ENCODE peak calls at places on chromosome 17, in four cellular contexts. G is K562, P is A549, O is HL-60. H is an unnamed sample.

GRCh38 chr17:77593081-77593480 is 365.4 kb upstream of the TNRC6C start:
- DNase-seq in P (no peak), G (no peak), O (no peak), H (no peak)

GRCh38 chr17:50060951-50061712 is 5.2 kb downstream of the ITGA3 start:
- DNase-seq in O (no peak), P (peak), G (no peak), H (no peak)

GRCh38 chr17:76248013-76248782 is 7.9 kb upstream of the RNF157 start:
- DNase-seq in G (no peak), P (no peak), O (no peak), H (no peak)

GRCh38 chr17:78258323-78259229 is 27.1 kb downstream of the TMEM235 start:
- DNase-seq in P (no peak), G (peak), O (peak), H (no peak)

GRCh38 chr17:10762037-10762436 is 32.2 kb upstream of the TMEM220 start:
- DNase-seq in P (no peak), O (no peak), G (no peak), H (no peak)

GRCh38 chr17:17815436-17816200 is 21.2 kb downstream of the SREBF1 start:
- DNase-seq in O (no peak), P (peak), G (no peak), H (no peak)

GRCh38 chr17:1965556-1966273 is 59.4 kb downstream of the RTN4RL1 start:
- DNase-seq in O (no peak), G (no peak), P (no peak), H (no peak)

GRCh38 chr17:80882323-80882722 is 109.3 kb upstream of the CHMP6 start:
- DNase-seq in G (no peak), P (no peak), O (no peak), H (no peak)

GRCh38 chr17:62704381-62704971 is 77.0 kb downstream of the MRC2 start:
- DNase-seq in P (peak), G (peak), O (no peak), H (no peak)

GRCh38 chr17:622356-622755 is 92.3 kb downstream of the VPS53 start:
- DNase-seq in O (no peak), G (no peak), P (peak), H (no peak)

GRCh38 chr17:35790826-35791225 is 4.6 kb downstream of the MMP28 start:
- DNase-seq in P (no peak), O (no peak), G (no peak), H (no peak)

GRCh38 chr17:78142113-78142861 is 3.9 kb upstream of the C17orf99 start:
- DNase-seq in P (peak), G (peak), O (no peak), H (no peak)

GRCh38 chr17:143785-144281 is 6.5 kb downstream of the SCGB1C2 start:
- DNase-seq in O (peak), P (peak), G (peak), H (peak)

GRCh38 chr17:81295678-81296381 is 723 bp upstream of the SLC38A10 start:
- DNase-seq in G (no peak), O (peak), P (peak), H (no peak)

GRCh38 chr17:17182601-17183136 is 23.5 kb downstream of the PLD6 start:
- DNase-seq in P (no peak), G (no peak), O (no peak), H (no peak)

GRCh38 chr17:80265205-80266068 is 4.8 kb downstream of the RNF213 start:
- DNase-seq in O (no peak), P (no peak), G (no peak), H (no peak)

GRCh38 chr17:79126139-79126538 is 51.5 kb downstream of the ENGASE start:
- DNase-seq in G (peak), O (no peak), P (no peak), H (no peak)

GRCh38 chr17:36463916-36464764 is 22.3 kb upstream of the ZNHIT3 start:
- DNase-seq in O (peak), P (peak), G (peak), H (no peak)

GRCh38 chr17:19664136-19664820 is 15.7 kb downstream of the ALDH3A2 start:
- DNase-seq in G (no peak), P (no peak), O (no peak), H (no peak)

GRCh38 chr17:78144146-78144719 is 2.0 kb upstream of the C17orf99 start:
- DNase-seq in P (peak), O (peak), G (peak), H (no peak)

GRCh38 chr17:49512296-49513043 is 17.4 kb downstream of the NGFR start:
- DNase-seq in O (no peak), G (no peak), P (no peak), H (no peak)

GRCh38 chr17:49951362-49952080 is 17.5 kb upstream of the DLX4 start:
- DNase-seq in G (no peak), P (no peak), O (no peak), H (no peak)

GRCh38 chr17:41329279-41329925 is 13.9 kb upstream of the KRTAP17-1 start:
- DNase-seq in P (peak), G (peak), O (peak), H (no peak)

GRCh38 chr17:9635340-9635739 is 10.0 kb upstream of the USP43 start:
- DNase-seq in O (no peak), P (no peak), G (no peak), H (no peak)

GRCh38 chr17:4040784-4041183 is 76.5 kb upstream of the ATP2A3 start:
- DNase-seq in G (no peak), P (no peak), O (no peak), H (no peak)
- TF ChIP-seq REST in G (no peak), P (no peak), O (no peak), H (no peak)

DNA sequence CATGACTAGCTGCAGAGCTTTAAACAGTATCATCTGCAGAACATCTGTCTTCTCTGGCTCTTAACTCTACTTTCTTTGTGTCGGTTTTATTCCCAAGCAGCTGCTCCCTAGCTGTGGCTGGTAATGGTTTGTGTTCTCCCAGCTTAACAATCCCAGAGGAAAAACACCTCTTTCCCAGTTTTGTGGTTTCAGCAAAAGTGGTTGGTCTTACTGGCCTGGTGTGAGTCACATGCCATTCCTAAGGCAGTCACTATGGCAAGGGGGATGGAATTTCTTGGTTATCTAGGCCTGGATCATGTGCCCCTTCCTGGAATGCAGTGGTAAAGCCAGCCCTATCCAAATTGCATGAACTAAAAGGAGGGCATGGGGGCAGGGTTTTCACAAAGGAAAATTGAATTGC is 27.4 kb downstream of the OMG start:
- DNase-seq in O (no peak), P (peak), G (no peak), H (peak)
- TF ChIP-seq REST in O (no peak), P (no peak), G (no peak), H (no peak)

GRCh38 chr17:58991718-58992331 is 114.9 kb downstream of the TRIM37 start:
- DNase-seq in P (peak), O (no peak), G (no peak), H (no peak)
- TF ChIP-seq REST in P (no peak), O (no peak), G (no peak), H (no peak)

GRCh38 chr17:43952351-43952723 is 1.4 kb downstream of the PYY start:
- DNase-seq in G (peak), P (no peak), O (no peak), H (no peak)

GRCh38 chr17:43950554-43950953 is 3.2 kb downstream of the PYY start:
- DNase-seq in O (no peak), G (no peak), P (no peak), H (no peak)

GRCh38 chr17:43953746-43954145 is at the start of gene PYY:
- DNase-seq in P (no peak), O (no peak), G (no peak), H (no peak)

GRCh38 chr17:43951750-43952149 is 2.0 kb downstream of the PYY start:
- DNase-seq in O (no peak), P (no peak), G (no peak), H (no peak)

GRCh38 chr17:43952724-43953666 is 745 bp downstream of the PYY start:
- DNase-seq in O (no peak), G (peak), P (no peak), H (no peak)
- TF ChIP-seq REST in O (no peak), G (no peak), P (no peak), H (no peak)

DNA sequence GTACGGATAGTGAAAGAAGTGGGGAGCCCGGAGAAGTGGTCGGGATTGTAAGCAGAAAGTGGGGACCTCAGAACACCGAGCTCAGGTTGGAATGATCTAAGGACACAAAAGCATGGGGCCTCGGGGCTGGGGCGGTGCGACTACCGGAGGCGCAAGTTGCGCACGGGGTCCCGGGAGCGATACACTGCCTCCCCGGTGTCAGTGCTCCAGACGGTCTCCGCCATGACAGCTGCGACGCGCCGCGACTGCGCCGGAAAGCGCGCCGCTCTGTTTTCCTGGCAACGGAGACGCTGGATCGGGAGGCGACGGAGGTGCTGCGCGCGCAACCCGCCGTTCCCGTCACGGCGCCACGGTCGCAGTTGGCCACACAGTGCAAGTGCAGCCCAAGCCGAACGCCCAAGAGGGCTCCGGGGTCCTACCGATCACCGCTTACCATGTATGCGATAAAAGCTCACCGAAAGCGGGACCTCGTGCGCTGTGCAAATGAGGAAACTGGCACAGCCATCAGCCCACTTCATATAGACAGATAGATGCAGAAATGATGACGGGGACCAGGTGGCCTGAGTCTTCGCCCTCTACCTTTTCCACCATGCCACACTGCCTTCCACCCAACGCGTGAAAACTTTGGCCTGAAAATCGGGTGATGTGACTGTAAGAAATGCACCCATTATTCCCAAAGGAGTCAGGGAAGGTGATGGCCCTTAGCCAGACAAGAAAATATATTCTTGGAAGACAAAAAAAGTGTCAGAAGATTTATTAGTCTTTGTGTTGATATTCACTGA is at the start of gene MKS1:
- DNase-seq in P (peak), O (peak), G (peak), H (peak)
- TF ChIP-seq REST in P (no peak), O (peak), G (no peak), H (no peak)

GRCh38 chr17:82813299-82814051 is 26.3 kb downstream of the ZNF750 start:
- DNase-seq in O (no peak), P (no peak), G (no peak), H (no peak)

GRCh38 chr17:82808921-82809905 is 30.6 kb downstream of the ZNF750 start:
- DNase-seq in P (no peak), O (no peak), G (no peak), H (no peak)

GRCh38 chr17:82812601-82813000 is 27.2 kb downstream of the ZNF750 start:
- DNase-seq in O (no peak), G (no peak), P (no peak), H (no peak)

GRCh38 chr17:82812058-82812457 is 27.8 kb downstream of the ZNF750 start:
- DNase-seq in G (no peak), P (no peak), O (no peak), H (no peak)

GRCh38 chr17:82810644-82811430 is 29.0 kb downstream of the ZNF750 start:
- DNase-seq in P (no peak), O (no peak), G (no peak), H (no peak)
- TF ChIP-seq REST in P (no peak), O (no peak), G (no peak), H (no peak)

DNA sequence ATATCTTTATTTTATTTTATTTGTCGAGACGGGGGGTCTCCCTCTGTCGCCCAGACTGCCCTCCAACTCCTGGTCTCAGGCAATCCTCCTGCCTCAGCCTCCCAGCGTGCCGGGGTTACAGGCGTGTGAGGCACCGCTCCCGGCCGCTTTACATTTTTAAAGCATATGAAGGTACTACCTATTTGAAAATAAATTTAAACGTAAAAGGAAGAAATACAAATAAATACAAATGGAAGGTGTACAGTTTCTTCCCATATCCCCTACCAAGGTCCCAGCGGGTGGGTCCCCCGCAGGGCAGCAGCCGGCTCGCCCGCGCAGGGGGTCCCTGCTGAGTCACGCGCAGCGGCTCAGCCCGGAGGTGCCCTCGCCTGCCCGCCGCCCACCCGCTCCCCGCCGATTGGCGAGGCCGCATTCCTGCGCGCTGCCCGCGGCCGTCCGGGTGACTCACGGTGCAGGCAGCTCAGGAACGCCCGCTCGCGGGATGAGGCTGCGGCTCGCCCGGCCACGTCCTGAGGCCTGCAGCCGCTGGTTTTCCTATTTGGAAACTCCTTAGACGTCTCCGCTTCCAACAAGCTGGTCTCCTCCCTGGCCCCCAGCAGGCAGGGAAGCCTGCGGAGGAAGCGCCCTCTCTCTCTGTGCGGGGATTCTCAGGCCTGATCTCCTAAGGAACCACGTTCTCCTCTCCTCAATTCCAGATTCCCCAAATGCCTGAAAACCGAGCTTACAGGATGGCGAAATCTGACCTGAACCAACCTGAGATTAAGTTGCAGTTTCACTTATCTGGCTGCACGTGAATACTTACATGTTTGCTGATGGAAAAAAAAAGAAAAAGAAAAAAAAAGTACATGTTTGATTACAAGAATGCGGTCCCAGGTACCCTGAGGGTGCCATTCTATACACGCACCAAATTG is 54.8 kb upstream of the MAP3K14 start:
- DNase-seq in P (peak), G (no peak), O (no peak), H (peak)
- TF ChIP-seq REST in P (no peak), G (no peak), O (no peak), H (no peak)

DNA sequence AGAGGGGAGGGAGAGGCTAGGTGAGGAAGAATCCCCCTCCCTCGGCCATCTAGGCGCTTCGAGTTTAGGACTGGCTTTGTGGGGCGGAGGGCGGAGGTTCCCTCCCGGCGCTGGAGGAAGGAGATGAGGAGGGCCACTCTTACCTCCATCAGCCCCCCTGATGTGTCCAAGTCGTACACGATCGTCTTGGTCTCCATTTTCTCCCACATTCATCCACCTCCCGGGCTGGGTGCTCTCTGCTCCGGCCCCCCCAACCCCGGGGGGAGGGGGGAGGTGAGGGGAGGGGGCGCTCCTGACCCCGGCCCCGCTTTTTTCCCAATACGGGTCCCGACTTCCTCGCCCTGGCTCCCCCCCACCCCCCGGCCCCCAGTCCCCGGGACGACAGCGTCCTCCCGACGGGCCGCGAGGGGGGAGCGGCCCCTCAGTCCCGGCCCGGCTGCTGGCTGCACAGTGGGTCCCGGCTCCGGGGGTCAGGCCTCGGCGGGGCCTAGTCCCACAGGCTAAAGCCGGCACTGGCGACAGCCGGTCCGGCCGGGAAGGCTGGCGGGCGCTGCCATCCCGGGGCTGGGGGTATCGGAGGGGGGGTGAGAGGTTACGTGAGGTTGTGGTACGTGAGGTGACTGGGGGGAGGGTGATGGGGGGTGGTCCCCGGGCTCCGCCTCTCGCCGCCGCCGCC is 428 bp downstream of the PHF12 start:
- DNase-seq in P (no peak), G (no peak), O (no peak), H (no peak)
- TF ChIP-seq REST in P (no peak), G (no peak), O (no peak), H (no peak)

GRCh38 chr17:7479389-7480192 is at the start of gene ZBTB4:
- DNase-seq in P (peak), O (no peak), G (peak), H (no peak)
- TF ChIP-seq REST in P (no peak), O (no peak), G (no peak), H (no peak)

H was measured in Panc1.